ENCODE peak calls at places on chromosomes 7 and 10, in seven cellular contexts. One of them, this sample, is unnamed.
A peak's percentile ranks its signal among the peaks of the same experiment; 100 is the strongest.

GRCh38 chr10:28928484-28928883 is 251.2 kb downstream of the BAMBI start:
- DNase-seq in SK-N-SH: no peak
- DNase-seq in GM12878: no peak
- DNase-seq in HCT116: peak; percentile 6
- DNase-seq in K562: no peak
- DNase-seq in HepG2: peak; percentile 38
- DNase-seq in H1: no peak
- DNase-seq in this sample: no peak

GRCh38 chr7:90472805-90473540 is 3.5 kb downstream of the PTTG1IP2 start:
- DNase-seq in HCT116: no peak
- DNase-seq in K562: no peak
- DNase-seq in GM12878: no peak
- DNase-seq in HepG2: no peak
- DNase-seq in SK-N-SH: no peak
- DNase-seq in H1: no peak
- DNase-seq in this sample: no peak

GRCh38 chr10:108037061-108037460 is 872.6 kb upstream of the SORCS1 start:
- DNase-seq in K562: no peak
- DNase-seq in H1: no peak
- DNase-seq in SK-N-SH: no peak
- DNase-seq in GM12878: no peak
- DNase-seq in HCT116: no peak
- DNase-seq in HepG2: no peak
- DNase-seq in this sample: no peak

GRCh38 chr7:55019691-55020480 is 1.1 kb downstream of the EGFR start:
- DNase-seq in HCT116: no peak
- DNase-seq in K562: no peak
- DNase-seq in SK-N-SH: peak; percentile 75
- DNase-seq in GM12878: no peak
- DNase-seq in H1: peak; percentile 61
- DNase-seq in HepG2: no peak
- DNase-seq in this sample: no peak

GRCh38 chr7:120695848-120696247 is 162.1 kb downstream of the TSPAN12 start:
- DNase-seq in HepG2: no peak
- DNase-seq in GM12878: no peak
- DNase-seq in SK-N-SH: no peak
- DNase-seq in K562: no peak
- DNase-seq in H1: no peak
- DNase-seq in HCT116: no peak
- DNase-seq in this sample: no peak

GRCh38 chr10:50407077-50407801 is 155.9 kb upstream of the ASAH2 start:
- DNase-seq in HepG2: no peak
- DNase-seq in K562: no peak
- DNase-seq in SK-N-SH: no peak
- DNase-seq in HCT116: peak; percentile 74
- DNase-seq in GM12878: no peak
- DNase-seq in H1: no peak
- DNase-seq in this sample: no peak

GRCh38 chr7:110786576-110786975 is 304.4 kb upstream of the LRRN3 start:
- DNase-seq in HCT116: no peak
- DNase-seq in GM12878: no peak
- DNase-seq in K562: no peak
- DNase-seq in HepG2: no peak
- DNase-seq in SK-N-SH: no peak
- DNase-seq in H1: no peak
- DNase-seq in this sample: no peak

GRCh38 chr10:22429981-22430421 is 84.7 kb downstream of the SPAG6 start:
- DNase-seq in SK-N-SH: no peak
- DNase-seq in K562: peak; percentile 20
- DNase-seq in H1: no peak
- DNase-seq in HCT116: no peak
- DNase-seq in HepG2: no peak
- DNase-seq in GM12878: no peak
- DNase-seq in this sample: no peak

GRCh38 chr10:19421664-19422063 is 373.1 kb downstream of the MALRD1 start:
- DNase-seq in GM12878: no peak
- DNase-seq in SK-N-SH: no peak
- DNase-seq in HepG2: no peak
- DNase-seq in HCT116: no peak
- DNase-seq in K562: no peak
- DNase-seq in H1: no peak
- DNase-seq in this sample: no peak

GRCh38 chr7:132410385-132410784 is 165.9 kb downstream of the PLXNA4 start:
- DNase-seq in H1: no peak
- DNase-seq in SK-N-SH: no peak
- DNase-seq in K562: no peak
- DNase-seq in GM12878: no peak
- DNase-seq in HepG2: no peak
- DNase-seq in HCT116: no peak
- DNase-seq in this sample: peak; percentile 82

GRCh38 chr7:138350701-138351357 is 109.2 kb upstream of the TRIM24 start:
- DNase-seq in GM12878: no peak
- DNase-seq in H1: no peak
- DNase-seq in HepG2: no peak
- DNase-seq in HCT116: no peak
- DNase-seq in SK-N-SH: no peak
- DNase-seq in K562: peak; percentile 23
- DNase-seq in this sample: no peak

GRCh38 chr7:128444242-128444641 is 11.4 kb upstream of the HILPDA start:
- DNase-seq in GM12878: no peak
- DNase-seq in K562: no peak
- DNase-seq in SK-N-SH: no peak
- DNase-seq in H1: no peak
- DNase-seq in HepG2: no peak
- DNase-seq in HCT116: no peak
- DNase-seq in this sample: no peak

GRCh38 chr7:152479595-152479994 is 43.8 kb upstream of the KMT2C start:
- DNase-seq in H1: no peak
- DNase-seq in GM12878: no peak
- DNase-seq in HepG2: no peak
- DNase-seq in SK-N-SH: no peak
- DNase-seq in K562: no peak
- DNase-seq in HCT116: no peak
- DNase-seq in this sample: no peak

GRCh38 chr7:71278301-71278700 is 146.4 kb downstream of the GALNT17 start:
- DNase-seq in HCT116: no peak
- DNase-seq in K562: no peak
- DNase-seq in HepG2: no peak
- DNase-seq in H1: no peak
- DNase-seq in GM12878: no peak
- DNase-seq in SK-N-SH: no peak
- DNase-seq in this sample: no peak

GRCh38 chr10:88702848-88703597 is 3.0 kb upstream of the LIPK start:
- DNase-seq in HCT116: peak; percentile 89
- DNase-seq in HepG2: peak; percentile 72
- DNase-seq in SK-N-SH: no peak
- DNase-seq in K562: no peak
- DNase-seq in GM12878: no peak
- DNase-seq in H1: no peak
- DNase-seq in this sample: peak; percentile 83

GRCh38 chr7:134777908-134778580 is 1.4 kb upstream of the CALD1 start:
- DNase-seq in H1: no peak
- DNase-seq in SK-N-SH: no peak
- DNase-seq in K562: no peak
- DNase-seq in HepG2: no peak
- DNase-seq in HCT116: no peak
- DNase-seq in GM12878: no peak
- DNase-seq in this sample: peak; percentile 47

DNA sequence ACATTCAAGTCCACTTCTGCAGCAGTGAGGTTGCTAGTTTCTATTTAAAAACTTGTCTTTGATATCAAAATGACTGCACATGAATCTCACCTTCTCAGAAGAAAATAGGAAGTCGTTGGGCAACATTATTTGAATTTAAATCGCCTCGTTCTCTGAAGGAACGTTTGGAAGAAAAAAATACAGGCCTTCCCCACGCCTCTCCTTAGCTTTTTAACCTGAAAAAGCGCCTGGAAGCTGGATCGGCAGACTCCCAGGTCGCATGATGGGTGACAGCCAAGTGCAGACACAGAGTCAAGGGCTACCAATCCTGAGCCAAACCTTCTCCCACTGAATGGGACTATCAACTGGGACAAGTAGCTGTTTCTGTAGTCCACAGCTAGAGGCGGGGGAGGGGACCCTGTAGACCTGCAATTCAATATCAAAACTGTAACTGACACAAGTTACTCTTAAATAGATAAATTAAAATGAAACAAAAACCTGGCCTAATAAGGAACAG is 2.2 kb downstream of the FAM53B start:
- DNase-seq in HepG2: no peak
- DNase-seq in HCT116: no peak
- DNase-seq in GM12878: no peak
- DNase-seq in SK-N-SH: no peak
- DNase-seq in H1: no peak
- DNase-seq in K562: no peak
- DNase-seq in this sample: no peak
- TF ChIP-seq MAX in HepG2: no peak
- TF ChIP-seq MAX in HCT116: no peak
- TF ChIP-seq MAX in GM12878: no peak
- TF ChIP-seq MAX in SK-N-SH: no peak
- TF ChIP-seq MAX in H1: no peak
- TF ChIP-seq MAX in K562: no peak
- TF ChIP-seq MAX in this sample: no peak

DNA sequence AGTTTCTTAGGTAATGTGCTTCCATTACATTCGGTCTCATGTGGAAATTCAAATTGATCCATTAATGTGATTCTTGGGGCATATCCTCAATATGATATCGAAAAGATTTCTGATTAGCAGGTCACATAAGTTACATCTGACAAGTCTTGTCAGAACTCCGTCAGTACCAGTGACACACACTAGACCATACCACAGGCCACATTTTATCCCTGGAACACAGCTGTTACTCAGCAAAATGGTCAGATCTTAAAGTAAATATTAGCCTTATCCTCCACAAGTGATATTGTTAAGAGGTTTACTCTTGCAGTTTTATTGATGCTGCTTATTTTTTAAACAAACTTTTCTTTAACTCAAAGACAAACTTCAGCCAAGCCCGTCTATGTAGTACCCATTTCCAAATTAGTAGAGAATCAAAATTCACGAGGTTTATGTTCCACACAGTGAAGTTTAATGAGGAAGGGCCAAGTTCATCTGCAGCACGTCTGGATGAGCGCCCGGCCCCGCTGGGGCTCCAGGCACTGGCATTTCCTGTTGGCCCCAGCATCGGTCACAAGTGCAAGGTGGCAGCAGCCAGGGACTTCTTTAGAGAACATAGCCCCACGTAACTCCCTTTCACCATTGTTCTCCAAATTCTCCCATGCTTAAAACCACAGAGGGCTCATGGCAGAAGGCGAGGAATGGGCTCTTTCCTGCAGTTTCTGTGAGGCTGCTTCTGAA is 132.2 kb downstream of the VIPR2 start:
- DNase-seq in GM12878: no peak
- DNase-seq in K562: no peak
- DNase-seq in HCT116: no peak
- DNase-seq in SK-N-SH: no peak
- DNase-seq in HepG2: no peak
- DNase-seq in H1: no peak
- DNase-seq in this sample: no peak
- H3K4me1 ChIP-seq in GM12878: no peaks in the 10 kb centered on the region
- H3K4me1 ChIP-seq in K562: peaks cover 26% of the 10 kb centered on the region
- H3K4me1 ChIP-seq in HCT116: no peaks in the 10 kb centered on the region
- H3K4me1 ChIP-seq in SK-N-SH: no peaks in the 10 kb centered on the region
- H3K4me1 ChIP-seq in HepG2: peaks cover 8% of the 10 kb centered on the region
- H3K4me1 ChIP-seq in H1: peaks cover 2% of the 10 kb centered on the region
- H3K4me1 ChIP-seq in this sample: no peaks in the 10 kb centered on the region

DNA sequence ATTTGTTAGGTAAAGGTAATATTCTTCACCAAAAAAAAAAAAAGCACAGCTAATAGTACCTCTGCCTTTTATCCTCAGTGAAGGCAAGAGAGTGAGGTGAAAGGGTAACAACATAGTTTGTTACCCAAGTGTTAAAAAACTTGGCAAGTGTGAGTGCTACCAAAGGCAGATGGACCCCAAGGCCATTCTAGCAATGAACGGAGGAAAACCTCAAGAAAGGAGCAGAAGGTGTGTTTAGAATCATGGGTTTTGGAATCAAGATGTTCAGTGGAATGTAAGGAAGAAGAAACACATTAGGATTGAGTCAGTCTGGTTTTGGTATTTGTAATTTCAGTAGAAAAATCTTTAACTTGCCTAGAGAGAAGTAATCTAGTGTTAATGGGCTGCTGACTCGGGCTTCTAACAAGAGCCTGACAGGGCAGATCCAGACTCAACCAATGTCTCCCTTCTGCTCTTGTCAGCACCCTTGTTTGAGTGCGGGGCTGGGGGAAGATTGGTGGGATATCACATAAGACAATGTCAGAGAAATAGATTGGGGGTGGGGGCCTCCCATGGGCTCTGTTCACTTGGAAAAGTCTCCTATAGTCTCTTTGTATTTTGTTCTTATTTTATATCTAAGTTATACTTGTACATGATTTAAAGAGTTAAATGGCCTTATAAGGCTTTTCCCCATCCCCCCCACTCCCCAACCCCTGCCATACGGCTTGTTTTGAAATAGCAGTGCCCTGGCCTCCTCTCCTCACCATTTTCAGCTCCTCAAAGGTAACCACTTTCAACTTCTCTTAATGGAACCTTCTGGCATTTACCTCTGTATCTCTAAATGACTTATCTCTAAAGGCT is 44.4 kb downstream of the SCD start:
- DNase-seq in GM12878: no peak
- DNase-seq in SK-N-SH: no peak
- DNase-seq in HCT116: no peak
- DNase-seq in H1: no peak
- DNase-seq in HepG2: no peak
- DNase-seq in K562: no peak
- DNase-seq in this sample: no peak
- H2AFZ ChIP-seq in GM12878: no peak overlapping the region
- H2AFZ ChIP-seq in SK-N-SH: no peak overlapping the region
- H2AFZ ChIP-seq in HCT116: no peak overlapping the region
- H2AFZ ChIP-seq in H1: no peak overlapping the region
- H2AFZ ChIP-seq in HepG2: no peak overlapping the region
- H2AFZ ChIP-seq in K562: peak overlapping the region; percentile 32
- H2AFZ ChIP-seq in this sample: no peak overlapping the region

DNA sequence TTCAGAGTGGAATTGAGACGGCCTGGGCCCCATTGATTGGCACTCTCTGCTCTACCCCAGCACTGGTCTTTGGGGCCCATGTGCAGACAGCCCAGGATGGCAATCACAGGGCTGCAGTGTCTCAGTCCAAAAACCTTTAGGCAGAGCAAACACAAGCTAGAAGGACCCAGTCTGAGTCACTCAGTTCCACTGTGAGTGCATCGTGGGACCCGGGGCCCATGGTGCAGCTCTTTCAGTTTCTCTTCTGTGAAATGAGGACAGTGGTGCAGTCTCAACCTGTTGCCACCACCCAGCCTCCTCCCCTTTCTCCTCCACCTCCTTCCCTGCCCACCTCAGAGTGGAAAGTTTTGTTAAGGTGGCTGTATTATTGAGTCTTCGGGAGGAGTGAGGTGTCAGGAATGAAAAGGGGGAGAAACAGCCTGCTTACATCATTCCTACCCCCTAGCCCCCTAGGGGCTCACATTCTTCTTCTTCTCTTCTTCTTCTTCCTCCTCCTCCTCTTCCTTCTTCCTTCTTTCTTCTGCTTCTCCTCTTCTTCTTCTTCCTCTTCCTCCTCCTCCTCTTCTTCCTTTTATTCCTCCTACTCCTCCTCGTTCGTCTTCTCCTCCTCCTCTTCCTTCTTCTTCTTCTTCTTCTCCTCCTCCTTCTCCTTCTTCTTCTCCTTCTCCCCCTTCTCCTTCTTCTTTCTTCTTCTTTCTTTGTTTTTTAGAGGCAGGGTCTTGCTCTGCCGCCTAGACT is 19.5 kb upstream of the CARD11 start:
- DNase-seq in HCT116: no peak
- DNase-seq in H1: no peak
- DNase-seq in HepG2: no peak
- DNase-seq in SK-N-SH: no peak
- DNase-seq in GM12878: no peak
- DNase-seq in K562: no peak
- DNase-seq in this sample: no peak
- TF ChIP-seq MAX in HCT116: no peak
- TF ChIP-seq MAX in H1: no peak
- TF ChIP-seq MAX in HepG2: no peak
- TF ChIP-seq MAX in SK-N-SH: no peak
- TF ChIP-seq MAX in GM12878: no peak
- TF ChIP-seq MAX in K562: no peak
- TF ChIP-seq MAX in this sample: no peak